ENCODE peak calls at places on chromosomes 11 and 22, in six cellular contexts. One of them, this sample, is unnamed. For H3K27me3 and H3K4me1, the result is how much of the 10 kb centered on the place peaks cover.

GRCh38 chr22:50488886-50489285 is 2.2 kb downstream of the MIOX start:
- DNase-seq in stomach: no peak
- DNase-seq in uterus: no peak
- DNase-seq in neuronal stem cell: no peak
- DNase-seq in tibial nerve: no peak
- DNase-seq in right atrium auricular region: no peak
- DNase-seq in this sample: no peak

GRCh38 chr11:7523416-7524210 is 9.8 kb downstream of the PPFIBP2 start:
- DNase-seq in stomach: no peak
- DNase-seq in uterus: no peak
- DNase-seq in neuronal stem cell: no peak
- DNase-seq in tibial nerve: no peak
- DNase-seq in right atrium auricular region: no peak
- DNase-seq in this sample: no peak

GRCh38 chr11:92383430-92383829 is 158.8 kb downstream of the FAT3 start:
- DNase-seq in stomach: no peak
- DNase-seq in uterus: no peak
- DNase-seq in neuronal stem cell: no peak
- DNase-seq in tibial nerve: no peak
- DNase-seq in right atrium auricular region: no peak
- DNase-seq in this sample: no peak

GRCh38 chr22:47250995-47251765 is 488.7 kb downstream of the TBC1D22A start:
- DNase-seq in stomach: no peak
- DNase-seq in uterus: no peak
- DNase-seq in neuronal stem cell: no peak
- DNase-seq in tibial nerve: no peak
- DNase-seq in right atrium auricular region: no peak
- DNase-seq in this sample: no peak

GRCh38 chr11:75667268-75667830 is 1.5 kb downstream of the MAP6 start:
- DNase-seq in stomach: peak
- DNase-seq in uterus: no peak
- DNase-seq in neuronal stem cell: peak
- DNase-seq in tibial nerve: no peak
- DNase-seq in right atrium auricular region: no peak
- DNase-seq in this sample: peak

GRCh38 chr11:13168281-13168680 is 109.3 kb upstream of the BMAL1 start:
- DNase-seq in stomach: peak
- DNase-seq in uterus: no peak
- DNase-seq in neuronal stem cell: no peak
- DNase-seq in tibial nerve: no peak
- DNase-seq in right atrium auricular region: no peak
- DNase-seq in this sample: no peak

GRCh38 chr11:2671748-2672147 is 28.0 kb downstream of the KCNQ1OT1 start:
- DNase-seq in stomach: peak
- DNase-seq in uterus: no peak
- DNase-seq in neuronal stem cell: no peak
- DNase-seq in tibial nerve: no peak
- DNase-seq in right atrium auricular region: peak
- DNase-seq in this sample: no peak

GRCh38 chr22:35605787-35606492 is 11.2 kb downstream of the MB start:
- DNase-seq in stomach: no peak
- DNase-seq in uterus: no peak
- DNase-seq in neuronal stem cell: no peak
- DNase-seq in tibial nerve: no peak
- DNase-seq in right atrium auricular region: no peak
- DNase-seq in this sample: no peak

GRCh38 chr22:40323681-40324083 is 22.6 kb upstream of the ADSL start:
- DNase-seq in stomach: no peak
- DNase-seq in uterus: no peak
- DNase-seq in neuronal stem cell: no peak
- DNase-seq in tibial nerve: no peak
- DNase-seq in right atrium auricular region: no peak
- DNase-seq in this sample: no peak

GRCh38 chr11:21048626-21049025 is 379.2 kb downstream of the NELL1 start:
- DNase-seq in stomach: no peak
- DNase-seq in uterus: no peak
- DNase-seq in neuronal stem cell: no peak
- DNase-seq in tibial nerve: no peak
- DNase-seq in right atrium auricular region: no peak
- DNase-seq in this sample: no peak

GRCh38 chr11:10208045-10208674 is 85.9 kb downstream of the SBF2 start:
- DNase-seq in stomach: no peak
- DNase-seq in uterus: no peak
- DNase-seq in neuronal stem cell: peak
- DNase-seq in tibial nerve: no peak
- DNase-seq in right atrium auricular region: no peak
- DNase-seq in this sample: no peak

GRCh38 chr11:17547051-17547577 is at the start of gene OTOG:
- DNase-seq in stomach: no peak
- DNase-seq in uterus: no peak
- DNase-seq in neuronal stem cell: peak
- DNase-seq in tibial nerve: no peak
- DNase-seq in right atrium auricular region: no peak
- DNase-seq in this sample: no peak

GRCh38 chr11:78742430-78742829 is 167.8 kb upstream of the NARS2 start:
- DNase-seq in stomach: peak
- DNase-seq in uterus: no peak
- DNase-seq in neuronal stem cell: no peak
- DNase-seq in tibial nerve: no peak
- DNase-seq in right atrium auricular region: peak
- DNase-seq in this sample: peak

GRCh38 chr11:55707029-55707428 is 45.0 kb downstream of the OR4C6 start:
- DNase-seq in stomach: no peak
- DNase-seq in uterus: no peak
- DNase-seq in neuronal stem cell: no peak
- DNase-seq in tibial nerve: no peak
- DNase-seq in right atrium auricular region: no peak
- DNase-seq in this sample: no peak

GRCh38 chr22:37442537-37442936 is 15.3 kb upstream of the ELFN2 start:
- DNase-seq in stomach: no peak
- DNase-seq in uterus: no peak
- DNase-seq in neuronal stem cell: no peak
- DNase-seq in tibial nerve: no peak
- DNase-seq in right atrium auricular region: no peak
- DNase-seq in this sample: no peak

GRCh38 chr11:125245299-125245698 is 80.7 kb downstream of the PKNOX2 start:
- DNase-seq in stomach: no peak
- DNase-seq in uterus: no peak
- DNase-seq in neuronal stem cell: no peak
- DNase-seq in tibial nerve: no peak
- DNase-seq in right atrium auricular region: peak
- DNase-seq in this sample: no peak

GRCh38 chr22:23233746-23234408 is 53.6 kb downstream of the BCR start:
- DNase-seq in stomach: no peak
- DNase-seq in uterus: peak
- DNase-seq in neuronal stem cell: no peak
- DNase-seq in tibial nerve: peak
- DNase-seq in right atrium auricular region: no peak
- DNase-seq in this sample: no peak

GRCh38 chr22:40637181-40638150 is 947 bp upstream of the MRTFA start:
- DNase-seq in stomach: peak
- DNase-seq in uterus: no peak
- DNase-seq in neuronal stem cell: no peak
- DNase-seq in tibial nerve: peak
- DNase-seq in right atrium auricular region: peak
- DNase-seq in this sample: peak

DNA sequence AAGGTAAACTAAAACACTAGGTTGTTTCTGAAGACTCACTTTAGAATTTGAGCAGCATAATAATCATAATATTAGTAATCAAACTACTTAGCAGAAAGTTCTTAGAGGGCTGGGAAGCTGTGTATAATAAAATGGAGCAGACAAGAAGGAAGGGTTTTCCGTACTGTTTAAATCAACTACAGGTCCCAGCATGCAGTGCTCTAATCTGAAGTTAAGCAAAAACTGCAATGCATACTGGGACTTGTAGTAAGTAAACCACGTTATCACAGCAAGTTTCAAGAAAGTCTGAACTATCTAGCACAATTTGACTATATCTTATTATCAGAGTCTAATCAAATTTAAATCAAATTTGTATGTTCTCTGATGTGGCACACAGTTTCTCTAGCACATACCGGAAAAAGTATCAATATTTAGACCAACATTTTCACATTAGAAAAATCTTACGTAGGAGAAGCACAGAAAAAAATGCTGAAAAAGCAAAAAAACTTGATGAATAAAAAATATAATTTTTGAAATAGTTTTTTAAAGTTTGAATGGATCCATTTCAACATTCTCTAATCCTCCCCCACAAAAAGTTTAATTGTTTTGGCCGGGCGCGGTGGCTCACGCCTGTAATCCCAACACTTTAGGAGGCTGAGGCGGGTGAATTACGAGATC is 8.2 kb downstream of the PHF21A start:
- DNase-seq in stomach: no peak
- DNase-seq in uterus: no peak
- DNase-seq in neuronal stem cell: peak
- DNase-seq in tibial nerve: no peak
- DNase-seq in right atrium auricular region: no peak
- DNase-seq in this sample: no peak
- H3K27ac ChIP-seq in stomach: no peak
- H3K27ac ChIP-seq in uterus: no peak
- H3K27ac ChIP-seq in neuronal stem cell: no peak
- H3K27ac ChIP-seq in tibial nerve: no peak
- H3K27ac ChIP-seq in right atrium auricular region: no peak
- H3K27ac ChIP-seq in this sample: no peak

DNA sequence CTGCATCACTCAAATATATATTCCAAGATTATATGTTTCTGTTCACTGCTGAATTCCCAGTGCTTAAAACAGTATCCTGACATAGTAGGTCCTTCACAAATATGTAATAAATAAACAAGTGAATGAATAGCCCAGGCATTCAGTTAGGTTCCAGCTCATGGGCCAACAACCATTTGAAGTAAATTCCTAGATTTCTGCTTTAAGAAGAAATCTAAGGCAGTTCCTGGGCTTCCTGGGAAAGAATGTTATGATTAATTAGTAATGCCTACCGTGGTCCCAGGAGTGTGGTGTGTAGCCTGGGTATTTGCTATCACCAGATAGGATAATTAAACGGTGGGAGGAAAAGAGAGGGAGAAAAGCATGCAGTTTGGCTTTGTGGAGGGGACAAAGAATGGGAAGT is 576.8 kb downstream of the SOX6 start:
- DNase-seq in stomach: no peak
- DNase-seq in uterus: no peak
- DNase-seq in neuronal stem cell: no peak
- DNase-seq in tibial nerve: no peak
- DNase-seq in right atrium auricular region: no peak
- DNase-seq in this sample: no peak
- H3K27me3 ChIP-seq in stomach: under half
- H3K27me3 ChIP-seq in uterus: under half
- H3K27me3 ChIP-seq in neuronal stem cell: under half
- H3K27me3 ChIP-seq in tibial nerve: under half
- H3K27me3 ChIP-seq in right atrium auricular region: under half
- H3K27me3 ChIP-seq in this sample: under half

DNA sequence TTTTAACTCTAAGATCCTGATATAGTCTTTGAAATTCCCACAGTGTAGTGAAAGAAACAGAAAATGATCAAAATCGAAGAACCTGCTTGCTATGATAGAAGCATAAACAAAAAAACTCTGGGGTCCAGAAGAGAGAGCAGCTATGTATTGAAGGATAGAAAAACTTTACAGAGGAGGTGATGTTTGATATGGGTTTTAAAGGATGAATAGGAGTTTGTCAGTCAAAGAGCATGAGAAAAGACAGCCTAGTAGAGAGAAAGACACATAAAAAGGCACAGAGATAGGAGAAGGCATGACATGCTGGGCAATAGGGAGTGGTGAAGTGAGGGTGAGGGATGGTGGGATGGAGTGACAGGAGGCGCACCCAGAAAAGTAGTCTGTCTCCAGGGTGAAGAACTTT is 168.0 kb downstream of the INSC start:
- DNase-seq in stomach: no peak
- DNase-seq in uterus: no peak
- DNase-seq in neuronal stem cell: no peak
- DNase-seq in tibial nerve: no peak
- DNase-seq in right atrium auricular region: no peak
- DNase-seq in this sample: no peak
- H3K4me1 ChIP-seq in stomach: under half
- H3K4me1 ChIP-seq in uterus: under half
- H3K4me1 ChIP-seq in neuronal stem cell: under half
- H3K4me1 ChIP-seq in tibial nerve: under half
- H3K4me1 ChIP-seq in right atrium auricular region: under half
- H3K4me1 ChIP-seq in this sample: under half

DNA sequence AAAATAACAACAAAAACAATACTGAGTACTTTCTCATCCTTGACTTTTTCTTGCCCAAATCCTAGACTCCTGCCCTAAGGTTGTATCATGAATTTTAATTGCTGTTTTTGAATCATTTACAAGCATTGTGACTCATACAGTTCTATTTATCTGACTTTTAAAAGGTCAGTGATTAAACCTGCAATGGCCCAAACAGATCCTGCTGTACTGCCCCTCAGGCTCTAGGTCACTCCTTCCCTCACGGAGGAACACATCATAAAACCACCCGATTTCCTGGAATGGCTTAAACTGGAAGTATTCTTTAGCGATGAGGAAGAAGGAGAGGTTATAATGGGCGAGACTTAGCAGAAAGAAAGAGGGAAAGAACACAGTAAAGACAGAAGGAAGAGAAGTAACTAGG is 12.3 kb downstream of the ARFGAP3 start:
- DNase-seq in stomach: no peak
- DNase-seq in uterus: no peak
- DNase-seq in neuronal stem cell: no peak
- DNase-seq in tibial nerve: no peak
- DNase-seq in right atrium auricular region: no peak
- DNase-seq in this sample: no peak
- H3K27ac ChIP-seq in stomach: peak
- H3K27ac ChIP-seq in uterus: no peak
- H3K27ac ChIP-seq in neuronal stem cell: no peak
- H3K27ac ChIP-seq in tibial nerve: peak
- H3K27ac ChIP-seq in right atrium auricular region: no peak
- H3K27ac ChIP-seq in this sample: no peak

DNA sequence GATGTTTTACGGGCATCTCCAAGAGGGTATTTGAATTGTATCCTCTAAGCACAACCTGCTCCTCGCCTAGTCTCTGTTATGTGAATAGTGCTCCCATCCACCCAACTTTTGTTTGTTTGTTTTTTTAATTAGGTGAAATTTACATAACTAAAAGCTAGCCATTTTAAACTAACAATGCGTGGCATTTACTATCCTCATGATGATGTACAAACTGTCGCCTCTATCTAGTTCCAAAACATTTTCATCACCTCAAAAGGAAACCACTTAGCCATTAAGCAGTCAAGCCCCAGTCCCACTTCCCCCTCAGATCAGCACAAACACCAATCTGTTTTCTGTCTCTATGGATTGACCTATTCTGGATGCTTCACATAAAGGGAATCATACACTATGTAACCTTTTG is 3.9 kb downstream of the SYN3 start:
- DNase-seq in stomach: no peak
- DNase-seq in uterus: no peak
- DNase-seq in neuronal stem cell: no peak
- DNase-seq in tibial nerve: no peak
- DNase-seq in right atrium auricular region: no peak
- DNase-seq in this sample: no peak
- H3K27me3 ChIP-seq in stomach: half or more
- H3K27me3 ChIP-seq in uterus: under half
- H3K27me3 ChIP-seq in neuronal stem cell: half or more
- H3K27me3 ChIP-seq in tibial nerve: half or more
- H3K27me3 ChIP-seq in right atrium auricular region: under half
- H3K27me3 ChIP-seq in this sample: under half